ENCODE peak calls at places on chromosomes 5 and 9, in five cellular contexts. J, R, O, B and N are unnamed samples. For H3K4me1, the result is how much of the 10 kb centered on the place peaks cover.

GRCh38 chr5:151274666-151275065 is 21.7 kb downstream of the GM2A start:
- DNase-seq in J (no peak), R (no peak), O (no peak), B (no peak), N (no peak)

GRCh38 chr5:109701252-109701651 is 11.5 kb downstream of the MAN2A1 start:
- DNase-seq in J (no peak), R (no peak), O (no peak), B (no peak), N (no peak)

GRCh38 chr9:92138157-92138959 is 23.1 kb upstream of the SPTLC1 start:
- DNase-seq in J (peak), R (peak), O (peak), B (peak), N (no peak)

GRCh38 chr9:87239312-87239711 is 258.4 kb upstream of the DAPK1 start:
- DNase-seq in J (no peak), R (no peak), O (no peak), B (no peak), N (no peak)

GRCh38 chr9:115234094-115234493 is 116.1 kb upstream of the TNC start:
- DNase-seq in J (no peak), R (no peak), O (no peak), B (no peak), N (peak)

GRCh38 chr5:180101451-180102105 is 30.0 kb upstream of the RNF130 start:
- DNase-seq in J (no peak), R (no peak), O (no peak), B (no peak), N (no peak)

GRCh38 chr5:57501414-57502321 is 19.1 kb upstream of the ACTBL2 start:
- DNase-seq in J (no peak), R (no peak), O (no peak), B (peak), N (no peak)

GRCh38 chr5:175096469-175097185 is 347.4 kb downstream of the DRD1 start:
- DNase-seq in J (no peak), R (no peak), O (no peak), B (no peak), N (no peak)

GRCh38 chr9:104970588-104970987 is 42.6 kb upstream of the ABCA1 start:
- DNase-seq in J (no peak), R (no peak), O (no peak), B (no peak), N (peak)

GRCh38 chr9:74132986-74133385 is 364.1 kb upstream of the RORB start:
- DNase-seq in J (no peak), R (no peak), O (no peak), B (no peak), N (no peak)

GRCh38 chr5:149237662-149238061 is 34.0 kb upstream of the AFAP1L1 start:
- DNase-seq in J (no peak), R (no peak), O (no peak), B (no peak), N (no peak)

GRCh38 chr5:83473344-83474169 is 2.0 kb downstream of the VCAN start:
- DNase-seq in J (peak), R (peak), O (peak), B (peak), N (peak)

GRCh38 chr9:134960701-134961181 is 43.0 kb upstream of the FCN1 start:
- DNase-seq in J (no peak), R (no peak), O (no peak), B (no peak), N (no peak)

GRCh38 chr5:160293901-160294561 is 18.3 kb downstream of the CCNJL start:
- DNase-seq in J (no peak), R (no peak), O (peak), B (no peak), N (no peak)

GRCh38 chr5:77133061-77133758 is 46.1 kb upstream of the ZBED3 start:
- DNase-seq in J (peak), R (no peak), O (peak), B (peak), N (peak)

GRCh38 chr5:164098536-164098935 is 593.1 kb downstream of the MAT2B start:
- DNase-seq in J (no peak), R (no peak), O (no peak), B (no peak), N (no peak)

GRCh38 chr5:93924628-93925027 is 183.2 kb upstream of the POU5F2 start:
- DNase-seq in J (no peak), R (no peak), O (no peak), B (no peak), N (peak)

GRCh38 chr5:177023247-177023703 is 779 bp downstream of the ZNF346 start:
- DNase-seq in J (peak), R (peak), O (no peak), B (no peak), N (no peak)

GRCh38 chr5:41925555-41925946 is 470 bp downstream of the FBXO4 start:
- DNase-seq in J (peak), R (peak), O (peak), B (peak), N (peak)

GRCh38 chr9:101566904-101567724 is 27.7 kb downstream of the PPP3R2 start:
- DNase-seq in J (no peak), R (peak), O (no peak), B (no peak), N (peak)

GRCh38 chr5:136034492-136034891 is 5.7 kb downstream of the TGFBI start:
- DNase-seq in J (no peak), R (no peak), O (no peak), B (no peak), N (no peak)

GRCh38 chr5:1787472-1788047 is 12.1 kb downstream of the MRPL36 start:
- DNase-seq in J (no peak), R (no peak), O (no peak), B (no peak), N (no peak)

GRCh38 chr5:108251350-108251749 is 130.5 kb downstream of the FBXL17 start:
- DNase-seq in J (no peak), R (no peak), O (no peak), B (peak), N (peak)

GRCh38 chr9:16286160-16286559 is 584.3 kb downstream of the BNC2 start:
- DNase-seq in J (no peak), R (no peak), O (no peak), B (no peak), N (no peak)

GRCh38 chr5:168865973-168866372 is 286.8 kb upstream of the PANK3 start:
- DNase-seq in J (no peak), R (no peak), O (no peak), B (no peak), N (no peak)

GRCh38 chr9:82021198-82021597 is 32.6 kb downstream of the SPATA31D1 start:
- DNase-seq in J (no peak), R (no peak), O (no peak), B (no peak), N (peak)

GRCh38 chr5:126376443-126376842 is 46.8 kb upstream of the GRAMD2B start:
- DNase-seq in J (no peak), R (no peak), O (no peak), B (no peak), N (no peak)

GRCh38 chr9:93960221-93960970 is 5.2 kb upstream of the BARX1 start:
- DNase-seq in J (no peak), R (no peak), O (peak), B (no peak), N (no peak)

GRCh38 chr9:77488439-77489126 is 159.5 kb downstream of the GNA14 start:
- DNase-seq in J (no peak), R (peak), O (no peak), B (no peak), N (no peak)

GRCh38 chr9:121261107-121261460 is 6.9 kb upstream of the GSN start:
- DNase-seq in J (no peak), R (no peak), O (no peak), B (no peak), N (no peak)

GRCh38 chr5:135069016-135069770 is 35.2 kb upstream of the PITX1 start:
- DNase-seq in J (no peak), R (no peak), O (no peak), B (no peak), N (no peak)

GRCh38 chr9:78035369-78035993 is 3.9 kb upstream of the GNAQ start:
- DNase-seq in J (peak), R (peak), O (peak), B (peak), N (peak)

GRCh38 chr5:96657068-96657467 is 5.1 kb upstream of the CAST start:
- DNase-seq in J (peak), R (peak), O (no peak), B (no peak), N (peak)

GRCh38 chr9:71814805-71815204 is 46.5 kb upstream of the CEMIP2 start:
- DNase-seq in J (no peak), R (no peak), O (no peak), B (peak), N (no peak)

GRCh38 chr5:120258123-120258522 is 206.0 kb upstream of the PRR16 start:
- DNase-seq in J (no peak), R (no peak), O (no peak), B (peak), N (no peak)

GRCh38 chr5:59660737-59661136 is 232.8 kb downstream of the PDE4D start:
- DNase-seq in J (no peak), R (no peak), O (no peak), B (no peak), N (no peak)

GRCh38 chr9:129752915-129753724 is at the start of gene PTGES:
- DNase-seq in J (peak), R (peak), O (peak), B (peak), N (peak)

GRCh38 chr5:9282211-9282610 is 263.7 kb downstream of the SEMA5A start:
- DNase-seq in J (no peak), R (no peak), O (no peak), B (no peak), N (no peak)

GRCh38 chr9:133701321-133701980 is 36.7 kb downstream of the SARDH start:
- DNase-seq in J (no peak), R (peak), O (no peak), B (no peak), N (no peak)
- H3K4me3 ChIP-seq in J (no peak), R (peak), O (no peak), B (no peak), N (no peak)

GRCh38 chr5:138803935-138804334 is 50.7 kb downstream of the CTNNA1 start:
- DNase-seq in J (no peak), R (no peak), O (no peak), B (no peak), N (no peak)

GRCh38 chr5:138807182-138807581 is 54.0 kb downstream of the CTNNA1 start:
- DNase-seq in J (no peak), R (peak), O (no peak), B (no peak), N (no peak)

GRCh38 chr5:138805096-138805495 is 51.9 kb downstream of the CTNNA1 start:
- DNase-seq in J (no peak), R (no peak), O (no peak), B (no peak), N (peak)

DNA sequence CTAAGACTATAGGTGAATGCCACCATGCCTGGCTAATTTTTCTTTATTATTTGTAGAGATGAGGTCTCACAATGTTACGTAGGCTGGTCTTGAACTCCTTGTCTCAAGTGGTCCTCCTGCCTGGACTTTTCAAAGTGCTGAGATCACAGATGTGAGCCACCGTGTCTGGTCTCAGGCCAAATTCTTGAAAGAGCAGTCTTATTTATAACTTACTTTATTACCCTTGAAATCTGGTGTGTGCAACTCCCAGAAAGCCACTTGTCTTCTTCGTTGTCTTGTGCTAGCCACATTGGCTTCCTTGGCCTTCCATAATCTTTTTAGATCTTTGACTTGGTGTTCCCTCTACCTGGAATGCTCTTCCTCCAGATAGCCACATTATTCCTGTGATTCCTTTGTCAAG is 50.1 kb downstream of the CTNNA1 start:
- DNase-seq in J (no peak), R (no peak), O (no peak), B (no peak), N (no peak)
- H3K4me1 ChIP-seq in J (under half), R (under half), O (under half), B (under half), N (under half)

GRCh38 chr5:27598576-27598975 is 560.2 kb upstream of the CDH9 start:
- DNase-seq in J (no peak), R (no peak), O (no peak), B (no peak), N (peak)
- H3K4me3 ChIP-seq in J (no peak), R (no peak), O (no peak), B (no peak), N (no peak)

GRCh38 chr5:133425764-133426738 is 186.3 kb downstream of the FSTL4 start:
- DNase-seq in J (no peak), R (no peak), O (no peak), B (no peak), N (no peak)
- H3K4me1 ChIP-seq in J (under half), R (under half), O (under half), B (under half), N (under half)

GRCh38 chr5:113234546-113234945 is 200.2 kb downstream of the TSSK1B start:
- DNase-seq in J (no peak), R (no peak), O (no peak), B (no peak), N (no peak)
- H3K4me3 ChIP-seq in J (no peak), R (no peak), O (no peak), B (no peak), N (no peak)

GRCh38 chr9:89539374-89539773 is 41.5 kb upstream of the SEMA4D start:
- DNase-seq in J (no peak), R (no peak), O (no peak), B (no peak), N (no peak)
- H3K4me1 ChIP-seq in J (under half), R (half or more), O (under half), B (under half), N (under half)

GRCh38 chr5:14667290-14667689 is 2.8 kb downstream of the OTULIN start:
- DNase-seq in J (no peak), R (no peak), O (no peak), B (no peak), N (no peak)
- H3K4me3 ChIP-seq in J (no peak), R (peak), O (no peak), B (no peak), N (no peak)

GRCh38 chr5:139664727-139665351 is 16.7 kb downstream of the CXXC5 start:
- DNase-seq in J (no peak), R (no peak), O (no peak), B (no peak), N (no peak)
- H3K4me1 ChIP-seq in J (under half), R (under half), O (half or more), B (half or more), N (half or more)